ENCODE peak calls at places on chromosome 1, in five cellular contexts. One of them, this sample, is unnamed. For H3K4me1, the result is how much of the 10 kb centered on the place peaks cover.

GRCh38 chr1:78833491-78833890 is 173.0 kb downstream of the ADGRL4 start:
- DNase-seq in Panc1: peak
- DNase-seq in DND-41: no peak
- DNase-seq in H9: no peak
- DNase-seq in tibial artery: no peak
- DNase-seq in this sample: no peak

GRCh38 chr1:26500488-26501175 is 28.4 kb downstream of the HMGN2 start:
- DNase-seq in Panc1: peak
- DNase-seq in tibial artery: peak
- DNase-seq in H9: peak
- DNase-seq in DND-41: peak
- DNase-seq in this sample: peak

GRCh38 chr1:115677172-115677542 is 35.4 kb downstream of the VANGL1 start:
- DNase-seq in DND-41: no peak
- DNase-seq in Panc1: no peak
- DNase-seq in H9: no peak
- DNase-seq in tibial artery: no peak
- DNase-seq in this sample: no peak

GRCh38 chr1:230972855-230973271 is 5.8 kb downstream of the TTC13 start:
- DNase-seq in DND-41: peak
- DNase-seq in tibial artery: no peak
- DNase-seq in H9: no peak
- DNase-seq in Panc1: no peak
- DNase-seq in this sample: no peak

GRCh38 chr1:230651235-230651634 is 9.0 kb downstream of the COG2 start:
- DNase-seq in Panc1: no peak
- DNase-seq in tibial artery: no peak
- DNase-seq in H9: no peak
- DNase-seq in DND-41: no peak
- DNase-seq in this sample: no peak

GRCh38 chr1:44894591-44894990 is 51.5 kb upstream of the PTCH2 start:
- DNase-seq in DND-41: no peak
- DNase-seq in H9: no peak
- DNase-seq in tibial artery: no peak
- DNase-seq in Panc1: no peak
- DNase-seq in this sample: no peak

GRCh38 chr1:40155910-40156309 is 5.3 kb upstream of the RLF start:
- DNase-seq in H9: no peak
- DNase-seq in tibial artery: no peak
- DNase-seq in DND-41: no peak
- DNase-seq in Panc1: no peak
- DNase-seq in this sample: no peak

GRCh38 chr1:17516303-17517214 is 22.9 kb upstream of the ARHGEF10L start:
- DNase-seq in tibial artery: no peak
- DNase-seq in DND-41: no peak
- DNase-seq in Panc1: no peak
- DNase-seq in H9: no peak
- DNase-seq in this sample: no peak

GRCh38 chr1:87437663-87438295 is 109.1 kb downstream of the LMO4 start:
- DNase-seq in Panc1: no peak
- DNase-seq in H9: no peak
- DNase-seq in tibial artery: no peak
- DNase-seq in DND-41: no peak
- DNase-seq in this sample: no peak

GRCh38 chr1:22252248-22252647 is 109.4 kb upstream of the WNT4 start:
- DNase-seq in Panc1: no peak
- DNase-seq in H9: peak
- DNase-seq in DND-41: no peak
- DNase-seq in tibial artery: no peak
- DNase-seq in this sample: peak

DNA sequence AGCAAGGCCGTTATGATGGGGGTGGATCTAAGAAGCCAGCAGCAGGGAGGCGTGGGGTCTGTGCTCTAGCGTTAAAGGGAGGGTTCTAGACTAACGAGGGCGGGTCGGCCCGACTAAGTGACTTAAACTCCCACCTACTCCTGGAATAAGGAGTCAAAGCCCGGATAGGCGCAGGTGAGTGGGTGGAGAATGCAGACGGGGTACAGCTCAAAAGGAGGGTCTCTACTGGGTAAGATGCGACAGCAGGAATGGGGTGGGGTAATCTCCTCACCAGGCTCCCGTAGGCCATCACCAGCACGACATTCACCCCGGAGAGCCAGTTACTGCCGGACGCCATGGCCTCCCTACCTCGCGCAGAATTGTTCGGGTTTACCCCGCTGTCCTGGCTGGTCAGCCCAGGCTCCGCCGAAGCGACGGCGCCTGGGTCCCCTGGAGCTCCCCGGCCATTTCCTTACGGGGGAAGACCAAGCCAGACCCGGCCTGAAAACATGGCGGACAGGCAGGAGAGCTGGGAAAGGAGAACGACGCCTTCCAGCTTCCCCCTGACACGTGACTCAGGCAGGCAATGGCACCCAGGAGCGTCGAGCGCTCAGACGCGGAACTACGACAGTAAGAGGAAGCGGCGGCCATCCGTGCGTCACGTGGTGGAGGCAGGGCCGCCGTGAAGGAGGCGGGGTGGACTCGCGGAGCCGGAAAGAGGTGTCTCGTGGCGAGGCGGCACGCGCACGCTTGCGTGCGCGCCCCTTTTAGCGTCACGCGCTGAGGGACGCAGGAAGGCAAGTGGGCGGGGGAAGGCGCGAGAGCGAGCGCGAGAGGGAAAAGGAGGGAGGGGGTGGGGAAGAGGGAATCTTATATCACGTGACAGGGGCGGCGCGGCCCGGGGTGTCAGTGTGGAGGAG is at the start of gene UBAP2L:
- DNase-seq in Panc1: peak
- DNase-seq in H9: peak
- DNase-seq in tibial artery: peak
- DNase-seq in DND-41: peak
- DNase-seq in this sample: peak
- H3K4me1 ChIP-seq in Panc1: under half
- H3K4me1 ChIP-seq in H9: under half
- H3K4me1 ChIP-seq in tibial artery: half or more
- H3K4me1 ChIP-seq in DND-41: half or more
- H3K4me1 ChIP-seq in this sample: half or more

DNA sequence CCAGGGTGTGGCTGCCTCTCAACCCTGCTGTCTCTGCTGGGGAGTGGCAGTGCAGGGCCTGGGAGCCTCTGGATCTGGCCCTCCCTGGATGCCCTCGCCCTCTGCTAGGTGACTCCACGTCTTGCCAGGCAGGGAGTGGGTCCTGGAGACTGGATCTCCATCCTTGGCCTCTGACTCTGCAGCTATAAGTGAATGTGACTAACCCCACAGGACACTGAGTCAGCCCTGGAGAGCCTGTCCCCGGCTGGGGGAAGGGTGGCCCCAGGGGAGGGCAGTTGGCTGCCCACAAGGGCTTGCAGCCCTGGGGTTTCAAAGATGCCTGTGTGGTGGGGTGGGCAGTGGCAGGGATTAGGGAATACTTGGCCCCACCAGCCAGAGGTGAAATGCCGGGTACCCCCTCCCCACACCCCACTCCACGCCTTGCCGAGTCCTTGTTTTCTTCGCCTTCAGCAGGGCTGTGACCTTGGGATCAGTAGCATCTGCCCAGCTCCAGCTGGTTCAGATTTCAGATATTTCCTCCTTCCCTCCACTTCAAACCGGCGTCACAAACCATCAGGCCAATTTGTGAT is 1.9 kb upstream of the MYBPH start:
- DNase-seq in Panc1: no peak
- DNase-seq in H9: no peak
- DNase-seq in tibial artery: peak
- DNase-seq in DND-41: no peak
- DNase-seq in this sample: no peak
- H3K27ac ChIP-seq in Panc1: no peak
- H3K27ac ChIP-seq in H9: no peak
- H3K27ac ChIP-seq in tibial artery: no peak
- H3K27ac ChIP-seq in DND-41: no peak
- H3K27ac ChIP-seq in this sample: no peak

DNA sequence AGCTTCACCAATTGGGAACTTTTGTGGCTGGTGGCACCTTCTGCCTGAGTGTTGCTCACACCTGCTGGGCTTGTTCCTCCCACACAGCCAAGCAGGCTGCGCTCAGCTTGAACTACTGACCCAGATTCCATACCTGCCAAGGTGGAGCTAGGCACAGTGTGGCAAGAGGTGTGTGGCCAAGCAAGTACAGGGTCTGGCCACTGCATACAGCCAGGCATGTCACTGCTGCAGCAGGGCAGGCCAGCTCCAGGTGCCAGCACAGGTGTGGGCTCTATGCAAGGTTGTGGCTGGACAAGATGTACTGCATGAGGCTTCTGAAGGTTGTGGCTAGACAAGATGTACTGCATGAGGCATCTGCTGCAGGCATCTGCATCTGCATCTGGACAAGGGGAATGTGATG is 1254.8 kb downstream of the AMY1C start:
- DNase-seq in DND-41: no peak
- DNase-seq in tibial artery: peak
- DNase-seq in H9: no peak
- DNase-seq in Panc1: no peak
- DNase-seq in this sample: no peak
- H3K4me1 ChIP-seq in DND-41: under half
- H3K4me1 ChIP-seq in tibial artery: under half
- H3K4me1 ChIP-seq in H9: under half
- H3K4me1 ChIP-seq in Panc1: under half
- H3K4me1 ChIP-seq in this sample: under half

DNA sequence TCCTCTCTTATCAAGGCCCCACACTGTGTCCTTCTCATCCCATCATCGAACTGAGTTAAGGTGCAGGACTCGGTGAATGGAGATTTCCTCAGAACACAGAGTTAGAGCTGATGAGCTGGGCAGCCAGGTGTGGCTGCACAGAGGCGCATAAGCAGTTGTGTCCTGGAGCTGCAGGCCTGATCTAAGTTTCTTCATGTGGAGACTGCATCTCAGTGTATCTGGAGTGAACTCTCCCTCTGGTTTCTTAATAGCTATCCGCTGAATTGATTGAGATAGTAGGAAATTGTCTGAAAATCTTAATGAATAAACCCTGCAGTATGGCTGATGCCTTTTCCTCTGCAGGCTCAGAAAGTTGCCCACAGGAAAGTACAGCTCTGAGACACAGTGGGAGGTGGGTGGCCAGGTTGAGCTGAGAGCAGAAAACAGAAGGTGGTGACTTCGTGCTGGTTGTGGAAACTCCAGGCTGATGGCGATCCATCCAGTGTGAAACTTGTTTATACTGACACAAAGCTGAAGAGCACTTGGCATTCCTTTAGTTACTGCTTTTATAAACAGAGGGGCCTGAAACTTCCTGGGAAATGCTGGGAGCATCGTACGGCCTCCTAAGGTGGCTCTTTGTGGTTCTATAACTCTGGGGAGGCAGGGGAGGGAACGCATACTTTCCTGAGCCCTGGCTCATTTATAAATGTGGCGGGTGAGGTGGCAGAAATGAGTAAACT is 67.5 kb upstream of the F3 start:
- DNase-seq in H9: no peak
- DNase-seq in DND-41: no peak
- DNase-seq in Panc1: no peak
- DNase-seq in tibial artery: no peak
- DNase-seq in this sample: no peak
- H3K27ac ChIP-seq in H9: no peak
- H3K27ac ChIP-seq in DND-41: no peak
- H3K27ac ChIP-seq in Panc1: no peak
- H3K27ac ChIP-seq in tibial artery: no peak
- H3K27ac ChIP-seq in this sample: no peak

GRCh38 chr1:67832737-67833594 is at the start of gene GNG12:
- DNase-seq in tibial artery: peak
- DNase-seq in H9: peak
- DNase-seq in DND-41: peak
- DNase-seq in Panc1: no peak
- DNase-seq in this sample: peak
- H3K4me1 ChIP-seq in tibial artery: under half
- H3K4me1 ChIP-seq in H9: under half
- H3K4me1 ChIP-seq in DND-41: under half
- H3K4me1 ChIP-seq in Panc1: under half
- H3K4me1 ChIP-seq in this sample: under half